ENCODE peak calls at places on chromosomes 5 and 9, in eight cellular contexts. T is OCI-LY7, L is AG04449, H is mammary epithelial cell, V is vagina, F is colonic mucosa, R is fibroblast of the aortic adventitia, K is cardiac fibroblast. Z is an unnamed sample.

GRCh38 chr5:128163991-128164390 is 80.4 kb downstream of the SLC12A2 start:
- DNase-seq in T (no peak), L (peak; percentile 3), H (peak; percentile 86), V (no peak), F (no peak), R (peak; percentile 79), K (peak; percentile 63), Z (no peak)

GRCh38 chr5:135707302-135707701 is 127.2 kb upstream of the SLC25A48 start:
- DNase-seq in T (no peak), L (no peak), H (no peak), V (no peak), F (no peak), R (no peak), K (no peak), Z (no peak)

GRCh38 chr5:103148213-103148612 is 28.1 kb downstream of the PPIP5K2 start:
- DNase-seq in T (no peak), L (no peak), H (no peak), V (no peak), F (no peak), R (no peak), K (no peak), Z (no peak)

GRCh38 chr5:54002183-54002770 is 308.1 kb downstream of the ARL15 start:
- DNase-seq in T (no peak), L (no peak), H (no peak), V (no peak), F (no peak), R (peak; percentile 34), K (no peak), Z (no peak)

GRCh38 chr5:448061-448765 is 5.2 kb downstream of the EXOC3 start:
- DNase-seq in T (no peak), L (no peak), H (no peak), V (no peak), F (no peak), R (no peak), K (no peak), Z (peak; percentile 47)

GRCh38 chr5:176481659-176482213 is 33.6 kb downstream of the FAF2 start:
- DNase-seq in T (no peak), L (no peak), H (no peak), V (no peak), F (no peak), R (no peak), K (peak; percentile 41), Z (no peak)

GRCh38 chr5:175731756-175732465 is 74.0 kb downstream of the HRH2 start:
- DNase-seq in T (no peak), L (no peak), H (no peak), V (no peak), F (no peak), R (no peak), K (no peak), Z (no peak)

GRCh38 chr5:155839251-155840037 is 487.5 kb upstream of the SGCD start:
- DNase-seq in T (peak; percentile 1), L (no peak), H (no peak), V (no peak), F (no peak), R (no peak), K (no peak), Z (no peak)

GRCh38 chr9:129962889-129963703 is 79.9 kb downstream of the FNBP1 start:
- DNase-seq in T (peak; percentile 79), L (no peak), H (peak; percentile 57), V (no peak), F (peak; percentile 73), R (peak; percentile 38), K (peak; percentile 71), Z (no peak)

GRCh38 chr9:13144176-13144820 is 135.2 kb downstream of the MPDZ start:
- DNase-seq in T (no peak), L (no peak), H (no peak), V (no peak), F (no peak), R (peak; percentile 9), K (no peak), Z (no peak)

GRCh38 chr5:73823508-73823925 is 197.5 kb downstream of the ARHGEF28 start:
- DNase-seq in T (no peak), L (peak; percentile 45), H (peak; percentile 57), V (no peak), F (no peak), R (no peak), K (peak; percentile 64), Z (no peak)

GRCh38 chr5:101679816-101680215 is 616.3 kb downstream of the SLCO4C1 start:
- DNase-seq in T (no peak), L (no peak), H (peak; percentile 4), V (no peak), F (no peak), R (peak; percentile 21), K (peak; percentile 33), Z (no peak)

GRCh38 chr5:126106032-126106431 is 317.2 kb upstream of the GRAMD2B start:
- DNase-seq in T (no peak), L (no peak), H (peak; percentile 89), V (no peak), F (no peak), R (peak; percentile 39), K (peak; percentile 33), Z (no peak)

GRCh38 chr9:125361837-125362531 is 100.4 kb downstream of the GAPVD1 start:
- DNase-seq in T (peak; percentile 43), L (no peak), H (no peak), V (no peak), F (no peak), R (peak; percentile 13), K (peak; percentile 39), Z (no peak)

GRCh38 chr5:38187532-38187931 is 70.8 kb upstream of the EGFLAM start:
- DNase-seq in T (no peak), L (no peak), H (no peak), V (no peak), F (no peak), R (no peak), K (no peak), Z (no peak)

GRCh38 chr9:137044502-137045177 is 1.3 kb downstream of the NPDC1 start:
- DNase-seq in T (no peak), L (no peak), H (no peak), V (no peak), F (peak; percentile 77), R (no peak), K (no peak), Z (no peak)

GRCh38 chr5:1547236-1547635 is 23.5 kb upstream of the LPCAT1 start:
- DNase-seq in T (no peak), L (no peak), H (no peak), V (no peak), F (no peak), R (no peak), K (no peak), Z (no peak)

GRCh38 chr9:89941875-89942274 is 337.1 kb downstream of the GADD45G start:
- DNase-seq in T (no peak), L (peak; percentile 38), H (peak; percentile 60), V (no peak), F (no peak), R (peak; percentile 90), K (peak; percentile 1), Z (no peak)

GRCh38 chr9:84990416-84990815 is 320.9 kb downstream of the NTRK2 start:
- DNase-seq in T (no peak), L (no peak), H (peak; percentile 98), V (no peak), F (no peak), R (no peak), K (no peak), Z (no peak)

GRCh38 chr5:38465045-38465444 is 91.4 kb downstream of the LIFR start:
- DNase-seq in T (no peak), L (no peak), H (no peak), V (peak; percentile 86), F (no peak), R (no peak), K (peak; percentile 39), Z (no peak)

GRCh38 chr5:150960791-150961396 is 56.1 kb upstream of the ZNF300 start:
- DNase-seq in T (peak; percentile 48), L (no peak), H (no peak), V (no peak), F (no peak), R (no peak), K (peak; percentile 11), Z (no peak)
- TF ChIP-seq CTCF in T (no peak), L (no peak), H (no peak), V (no peak), F (no peak), R (no peak), K (no peak), Z (no peak)

GRCh38 chr5:152269533-152269932 is 135.5 kb downstream of the NMUR2 start:
- DNase-seq in T (no peak), L (no peak), H (no peak), V (no peak), F (no peak), R (no peak), K (no peak), Z (no peak)

GRCh38 chr5:152270117-152270516 is 135.0 kb downstream of the NMUR2 start:
- DNase-seq in T (no peak), L (no peak), H (peak; percentile 86), V (no peak), F (no peak), R (no peak), K (no peak), Z (no peak)

GRCh38 chr5:152274206-152274605 is 130.9 kb downstream of the NMUR2 start:
- DNase-seq in T (no peak), L (no peak), H (no peak), V (no peak), F (no peak), R (no peak), K (no peak), Z (no peak)

GRCh38 chr5:152271420-152271819 is 133.7 kb downstream of the NMUR2 start:
- DNase-seq in T (peak; percentile 11), L (no peak), H (peak; percentile 28), V (no peak), F (no peak), R (no peak), K (peak; percentile 17), Z (no peak)
- TF ChIP-seq CTCF in T (peak; percentile 44), L (no peak), H (peak; percentile 46), V (no peak), F (no peak), R (no peak), K (no peak), Z (no peak)

DNA sequence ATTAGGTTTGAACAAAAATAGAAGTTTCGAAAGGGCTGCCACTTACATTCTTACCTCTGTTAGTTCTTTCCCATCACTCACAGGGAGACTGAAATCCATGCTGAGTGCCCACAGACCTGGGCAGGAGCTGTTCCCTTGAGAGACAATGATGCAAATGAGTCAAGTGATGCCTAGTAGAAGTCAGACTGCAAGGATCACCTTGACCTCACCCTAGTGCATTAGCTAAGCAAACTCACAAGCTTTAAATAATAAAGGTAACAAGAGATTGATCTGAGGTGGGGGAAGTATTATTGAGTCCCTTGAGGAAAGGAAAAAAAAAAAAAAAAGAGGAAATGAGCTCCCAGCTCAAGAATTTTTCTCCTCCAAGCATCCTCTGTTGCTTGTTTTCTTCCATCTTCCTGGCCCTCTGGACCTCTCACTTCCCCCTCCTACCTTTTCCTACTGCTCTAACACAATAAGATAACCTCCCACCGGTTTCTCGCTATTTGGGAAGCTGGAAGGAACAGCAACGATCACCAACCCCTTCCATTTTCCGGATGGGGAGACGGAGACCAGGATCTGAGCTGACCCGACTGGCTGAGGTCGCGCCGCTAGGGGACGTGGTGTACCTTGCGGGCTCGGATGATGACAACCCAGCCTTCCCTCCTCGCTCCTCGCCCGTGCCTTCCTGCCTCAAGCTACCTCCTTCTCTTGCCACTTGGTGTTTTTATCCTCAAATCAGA is 2.0 kb downstream of the LPAR1 start:
- DNase-seq in T (no peak), L (no peak), H (peak; percentile 48), V (no peak), F (peak; percentile 85), R (peak; percentile 73), K (peak; percentile 69), Z (peak; percentile 21)
- TF ChIP-seq CTCF in T (no peak), L (peak; percentile 87), H (peak; percentile 76), V (peak; percentile 54), F (peak; percentile 67), R (peak; percentile 87), K (peak; percentile 88), Z (peak; percentile 42)

GRCh38 chr5:109959652-109960051 is 269.9 kb downstream of the MAN2A1 start:
- DNase-seq in T (peak; percentile 6), L (no peak), H (no peak), V (no peak), F (no peak), R (no peak), K (no peak), Z (no peak)
- TF ChIP-seq CTCF in T (peak; percentile 42), L (no peak), H (no peak), V (no peak), F (no peak), R (peak; percentile 51), K (peak; percentile 47), Z (no peak)